ENCODE peak calls at places on chromosomes 11 and 22, in eight cellular contexts. M, Q, L, G, W, V, Y and B are unnamed samples.

GRCh38 chr11:95279921-95280861 is 49.2 kb upstream of the SESN3 start:
- DNase-seq in M (peak), Q (peak), L (no peak), G (peak), W (no peak), V (peak), Y (no peak), B (no peak)

GRCh38 chr11:22690891-22691290 is 24.5 kb downstream of the GAS2 start:
- DNase-seq in M (no peak), Q (no peak), L (no peak), G (no peak), W (no peak), V (no peak), Y (no peak), B (no peak)

GRCh38 chr11:10641314-10642206 is 52.0 kb downstream of the IRAG1 start:
- DNase-seq in M (no peak), Q (peak), L (no peak), G (no peak), W (no peak), V (no peak), Y (no peak), B (no peak)

GRCh38 chr22:43085658-43086606 is 3.3 kb downstream of the TTLL1 start:
- DNase-seq in M (no peak), Q (peak), L (no peak), G (no peak), W (no peak), V (no peak), Y (no peak), B (peak)

GRCh38 chr11:64881476-64881875 is 3.1 kb upstream of the EHD1 start:
- DNase-seq in M (peak), Q (no peak), L (no peak), G (no peak), W (no peak), V (no peak), Y (no peak), B (no peak)

GRCh38 chr11:131561486-131561885 is 191.1 kb downstream of the NTM start:
- DNase-seq in M (no peak), Q (no peak), L (no peak), G (no peak), W (no peak), V (no peak), Y (no peak), B (no peak)

GRCh38 chr11:96279421-96280290 is 63.3 kb downstream of the MAML2 start:
- DNase-seq in M (peak), Q (no peak), L (no peak), G (peak), W (no peak), V (no peak), Y (peak), B (no peak)

GRCh38 chr11:115418626-115419025 is 85.6 kb downstream of the CADM1 start:
- DNase-seq in M (no peak), Q (no peak), L (no peak), G (no peak), W (no peak), V (no peak), Y (no peak), B (no peak)

GRCh38 chr11:72736452-72737069 is 15.6 kb downstream of the ARAP1 start:
- DNase-seq in M (peak), Q (peak), L (peak), G (peak), W (no peak), V (peak), Y (peak), B (peak)

GRCh38 chr11:76719686-76720085 is 49.1 kb upstream of the LRRC32 start:
- DNase-seq in M (no peak), Q (no peak), L (no peak), G (no peak), W (no peak), V (no peak), Y (no peak), B (no peak)

GRCh38 chr11:127628463-127628785 is 627.9 kb upstream of the KIRREL3 start:
- DNase-seq in M (no peak), Q (no peak), L (no peak), G (no peak), W (no peak), V (no peak), Y (no peak), B (no peak)

GRCh38 chr22:43185860-43186261 is 1.1 kb downstream of the TTLL12 start:
- DNase-seq in M (peak), Q (no peak), L (no peak), G (peak), W (peak), V (peak), Y (peak), B (no peak)

GRCh38 chr22:39317756-39318506 is 1.5 kb downstream of the RPL3 start:
- DNase-seq in M (no peak), Q (no peak), L (no peak), G (peak), W (no peak), V (no peak), Y (peak), B (no peak)

GRCh38 chr11:6755303-6755952 is 16.3 kb downstream of the OR2AG2 start:
- DNase-seq in M (peak), Q (peak), L (peak), G (peak), W (no peak), V (no peak), Y (peak), B (peak)

GRCh38 chr22:20015971-20016733 is 471 bp downstream of the ARVCF start:
- DNase-seq in M (no peak), Q (peak), L (no peak), G (peak), W (no peak), V (no peak), Y (no peak), B (peak)

GRCh38 chr11:108302121-108302785 is 79.4 kb downstream of the ATM start:
- DNase-seq in M (no peak), Q (peak), L (no peak), G (peak), W (no peak), V (no peak), Y (peak), B (no peak)

GRCh38 chr11:126585388-126586302 is 230.2 kb downstream of the ST3GAL4 start:
- DNase-seq in M (peak), Q (no peak), L (no peak), G (peak), W (peak), V (peak), Y (peak), B (peak)

GRCh38 chr11:102121329-102121728 is 11.1 kb downstream of the YAP1 start:
- DNase-seq in M (no peak), Q (no peak), L (no peak), G (no peak), W (no peak), V (no peak), Y (peak), B (no peak)

GRCh38 chr22:32202539-32203180 is 2.2 kb downstream of the RFPL2 start:
- DNase-seq in M (peak), Q (no peak), L (no peak), G (peak), W (peak), V (no peak), Y (peak), B (peak)